ENCODE peak calls at places on chromosomes 1 and 21, in four cellular contexts. Q is H9, L is mesendoderm, X is H1. G is an unnamed sample.

GRCh38 chr1:156245451-156246232 is 2.2 kb downstream of the PAQR6 start:
- DNase-seq in Q (peak), L (no peak), X (peak), G (no peak)

GRCh38 chr1:172449585-172450523 is 6.0 kb upstream of the PIGC start:
- DNase-seq in Q (peak), L (peak), X (peak), G (peak)

GRCh38 chr1:245578306-245578705 is 423.5 kb downstream of the KIF26B start:
- DNase-seq in Q (no peak), L (no peak), X (no peak), G (no peak)

GRCh38 chr1:60600532-60600931 is 481.8 kb upstream of the NFIA start:
- DNase-seq in Q (no peak), L (no peak), X (no peak), G (no peak)

GRCh38 chr1:179883739-179884138 is 1.7 kb downstream of the TOR1AIP1 start:
- DNase-seq in Q (peak), L (peak), X (no peak), G (peak)

GRCh38 chr1:231571904-231572303 is 43.4 kb downstream of the TSNAX start:
- DNase-seq in Q (no peak), L (no peak), X (no peak), G (no peak)

GRCh38 chr1:59317343-59317742 is 20.4 kb downstream of the FGGY start:
- DNase-seq in Q (no peak), L (no peak), X (no peak), G (no peak)

GRCh38 chr1:46175243-46175642 is 356 bp downstream of the TSPAN1 start:
- DNase-seq in Q (no peak), L (peak), X (no peak), G (no peak)

GRCh38 chr1:180586671-180587155 is 27.9 kb downstream of the OVAAL start:
- DNase-seq in Q (no peak), L (peak), X (no peak), G (peak)

GRCh38 chr1:179719272-179719671 is 23.8 kb upstream of the FAM163A start:
- DNase-seq in Q (no peak), L (no peak), X (no peak), G (no peak)

GRCh38 chr21:10418649-10419048 is 102.7 kb upstream of the TPTE start:
- DNase-seq in Q (no peak), L (no peak), X (no peak), G (no peak)

GRCh38 chr1:85581138-85581801 is 709 bp downstream of the CCN1 start:
- DNase-seq in Q (peak), L (peak), X (peak), G (peak)

GRCh38 chr1:55724551-55725325 is 509.6 kb upstream of the USP24 start:
- DNase-seq in Q (no peak), L (no peak), X (no peak), G (peak)

GRCh38 chr1:157842939-157843338 is 1.3 kb upstream of the CD5L start:
- DNase-seq in Q (no peak), L (no peak), X (no peak), G (no peak)

GRCh38 chr21:34913786-34914185 is 135.3 kb downstream of the RUNX1 start:
- DNase-seq in Q (no peak), L (no peak), X (no peak), G (peak)

GRCh38 chr1:225880210-225880584 is 2.0 kb downstream of the TMEM63A start:
- DNase-seq in Q (no peak), L (no peak), X (no peak), G (no peak)

GRCh38 chr1:233627823-233628222 is 13.9 kb downstream of the KCNK1 start:
- DNase-seq in Q (no peak), L (no peak), X (no peak), G (no peak)

GRCh38 chr1:52904590-52905375 is 16.8 kb downstream of the ECHDC2 start:
- DNase-seq in Q (peak), L (peak), X (peak), G (no peak)

GRCh38 chr1:67894981-67895735 is 61.9 kb upstream of the GNG12 start:
- DNase-seq in Q (no peak), L (no peak), X (no peak), G (no peak)

DNA sequence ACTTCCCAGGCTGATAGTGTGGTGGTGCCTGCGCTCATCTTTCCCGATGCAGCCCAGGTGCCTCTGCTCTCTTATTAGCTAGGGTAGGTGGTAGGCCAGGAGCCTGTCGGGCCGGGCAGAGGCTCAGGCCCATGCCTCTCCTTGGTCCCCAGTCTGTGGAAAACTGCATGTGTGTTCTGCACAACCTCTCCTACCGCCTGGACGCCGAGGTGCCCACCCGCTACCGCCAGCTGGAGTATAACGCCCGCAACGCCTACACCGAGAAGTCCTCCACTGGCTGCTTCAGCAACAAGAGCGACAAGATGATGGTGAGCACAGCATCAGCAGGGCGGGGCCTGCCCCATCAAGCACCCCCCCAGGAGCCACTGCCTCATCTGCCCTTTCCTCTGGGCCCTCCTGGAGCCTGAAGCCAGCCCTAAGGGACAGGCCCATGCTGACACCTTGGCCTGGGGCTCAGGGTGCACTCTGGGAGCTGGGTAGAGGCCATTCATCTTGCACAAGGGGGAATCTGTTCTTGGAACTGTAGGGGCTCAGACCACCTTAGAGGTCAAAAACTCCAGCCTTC is 38.6 kb downstream of the PKP1 start:
- DNase-seq in Q (no peak), L (no peak), X (no peak), G (no peak)
- H4K5ac ChIP-seq in Q (no peak), L (no peak), X (no peak), G (no peak)

GRCh38 chr1:6902153-6902552 is 116.9 kb downstream of the CAMTA1 start:
- DNase-seq in Q (no peak), L (no peak), X (no peak), G (no peak)
- H4K5ac ChIP-seq in Q (no peak), L (no peak), X (no peak), G (no peak)

GRCh38 chr1:30012455-30013440 is 710.6 kb downstream of the MATN1 start:
- DNase-seq in Q (no peak), L (no peak), X (no peak), G (no peak)
- H4K5ac ChIP-seq in Q (no peak), L (no peak), X (no peak), G (no peak)

DNA sequence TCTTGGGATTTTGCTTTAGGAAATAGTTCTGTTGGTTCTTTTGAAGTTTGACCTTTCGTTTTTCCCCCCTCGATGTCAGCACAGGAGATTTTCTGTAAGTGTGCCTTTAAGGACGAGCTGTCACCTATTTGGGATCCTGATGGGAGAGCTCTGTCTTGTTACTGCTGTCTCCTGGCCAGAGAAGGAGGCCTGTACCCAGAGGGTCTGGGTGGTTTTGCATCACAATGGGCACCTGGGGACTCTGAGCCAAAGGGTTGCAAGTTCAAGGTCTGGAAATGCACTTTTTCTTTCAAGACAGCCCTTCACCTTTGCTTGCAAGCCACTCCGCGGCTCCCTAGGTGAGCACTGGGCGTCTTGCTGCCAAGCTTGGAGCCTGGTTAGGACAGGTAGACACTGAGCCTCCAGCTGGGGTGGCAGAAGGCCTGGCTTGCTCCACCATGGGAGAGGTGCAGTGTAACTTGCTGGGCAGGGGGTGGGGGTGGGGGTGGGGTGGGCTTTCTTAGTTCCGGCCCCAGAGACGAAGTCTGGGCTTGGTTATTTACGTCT is 2.9 kb downstream of the AJAP1 start:
- DNase-seq in Q (peak), L (peak), X (peak), G (no peak)
- H4K5ac ChIP-seq in Q (no peak), L (no peak), X (no peak), G (no peak)